ENCODE peak calls at places on chromosomes 16 and 17, in four cellular contexts. J is WTC11; I is activated naive CD8-positive, alpha-beta T cell treated with anti-CD3 and anti-CD28 coated beads for 36 hours; K is SHP77. L is an unnamed sample.

GRCh38 chr17:74746922-74747321 is 1.5 kb upstream of the NHERF1 start:
- DNase-seq in J (no peak), I (no peak), K (no peak), L (peak)

GRCh38 chr16:69112285-69113129 is 7.1 kb downstream of the HAS3 start:
- DNase-seq in J (peak), I (peak), K (peak), L (peak)

GRCh38 chr16:1964046-1964505 is 550 bp downstream of the RPS2 start:
- DNase-seq in J (no peak), I (no peak), K (no peak), L (peak)

GRCh38 chr17:68591583-68591982 is 9.6 kb downstream of the FAM20A start:
- DNase-seq in J (peak), I (no peak), K (peak), L (no peak)

GRCh38 chr17:5118219-5118618 is 2.4 kb downstream of the USP6 start:
- DNase-seq in J (no peak), I (no peak), K (no peak), L (no peak)

GRCh38 chr16:61246592-61246991 is 789.6 kb downstream of the CDH8 start:
- DNase-seq in J (no peak), I (no peak), K (no peak), L (no peak)

GRCh38 chr17:78180508-78180907 is 6.3 kb downstream of the TK1 start:
- DNase-seq in J (no peak), I (no peak), K (no peak), L (no peak)

GRCh38 chr17:70137451-70138230 is 31.7 kb upstream of the KCNJ2 start:
- DNase-seq in J (no peak), I (peak), K (peak), L (no peak)

GRCh38 chr17:44687752-44688151 is 1.8 kb downstream of the CCDC43 start:
- DNase-seq in J (no peak), I (no peak), K (no peak), L (no peak)

GRCh38 chr16:35154627-35155026 is 1695.2 kb downstream of the TP53TG3F start:
- DNase-seq in J (no peak), I (no peak), K (no peak), L (no peak)

GRCh38 chr16:74874912-74875311 is 100.3 kb upstream of the FA2H start:
- DNase-seq in J (no peak), I (no peak), K (no peak), L (no peak)

GRCh38 chr17:62676952-62677596 is 49.6 kb downstream of the MRC2 start:
- DNase-seq in J (no peak), I (no peak), K (no peak), L (no peak)

GRCh38 chr17:63631626-63632025 is 9.4 kb downstream of the MAP3K3 start:
- DNase-seq in J (no peak), I (no peak), K (no peak), L (no peak)

GRCh38 chr17:2083613-2084128 is 28.8 kb downstream of the HIC1 start:
- DNase-seq in J (no peak), I (no peak), K (no peak), L (no peak)

GRCh38 chr17:40158438-40158837 is 18.1 kb downstream of the CASC3 start:
- DNase-seq in J (no peak), I (no peak), K (no peak), L (no peak)

GRCh38 chr16:69037373-69038160 is 67.9 kb upstream of the HAS3 start:
- DNase-seq in J (no peak), I (no peak), K (no peak), L (no peak)

GRCh38 chr16:89687092-89687940 is 827 bp downstream of the CDK10 start:
- DNase-seq in J (no peak), I (no peak), K (peak), L (peak)

GRCh38 chr17:59786536-59787319 is 79.3 kb downstream of the VMP1 start:
- DNase-seq in J (no peak), I (peak), K (peak), L (peak)

GRCh38 chr16:87133112-87133850 is 183.9 kb downstream of the C16orf95 start:
- DNase-seq in J (no peak), I (no peak), K (no peak), L (no peak)

GRCh38 chr17:47720754-47721533 is 12.1 kb upstream of the TBX21 start:
- DNase-seq in J (peak), I (peak), K (no peak), L (peak)

GRCh38 chr16:11816123-11816522 is 19.1 kb upstream of the ZC3H7A start:
- DNase-seq in J (no peak), I (no peak), K (no peak), L (no peak)

GRCh38 chr16:49343291-49343690 is 30.3 kb upstream of the C16orf78 start:
- DNase-seq in J (no peak), I (no peak), K (no peak), L (no peak)

L was measured in ELF-1.